ENCODE peak calls at places on chromosome 21, in five cellular contexts. L is ACHN, U is brain microvascular endothelial cell, B is HEK293T, T is C1 segment of cervical spinal cord. R is an unnamed sample.

GRCh38 chr21:33334824-33335223 is 10.1 kb downstream of the IFNAR1 start:
- DNase-seq in L (no peak), U (no peak), B (no peak), T (no peak), R (no peak)

GRCh38 chr21:37547615-37547975 is 181.0 kb downstream of the DYRK1A start:
- DNase-seq in L (no peak), U (no peak), B (no peak), T (no peak), R (no peak)

GRCh38 chr21:41668051-41668541 is 98.8 kb downstream of the RIPK4 start:
- DNase-seq in L (no peak), U (no peak), B (no peak), T (no peak), R (no peak)

GRCh38 chr21:45942755-45943629 is 38.6 kb upstream of the COL6A1 start:
- DNase-seq in L (no peak), U (no peak), B (no peak), T (no peak), R (no peak)

GRCh38 chr21:24290151-24290833 is 1317.0 kb downstream of the MRPL39 start:
- DNase-seq in L (no peak), U (no peak), B (no peak), T (no peak), R (no peak)

GRCh38 chr21:28758042-28758882 is 234.4 kb downstream of the LTN1 start:
- DNase-seq in L (no peak), U (no peak), B (no peak), T (no peak), R (no peak)

GRCh38 chr21:36589352-36589971 is 109.5 kb upstream of the SIM2 start:
- DNase-seq in L (peak; percentile 59), U (peak; percentile 27), B (peak; percentile 74), T (no peak), R (peak; percentile 35)

GRCh38 chr21:20167059-20167458 is 831.1 kb upstream of the NCAM2 start:
- DNase-seq in L (no peak), U (no peak), B (no peak), T (no peak), R (no peak)

GRCh38 chr21:15065381-15066230 is 806 bp upstream of the NRIP1 start:
- DNase-seq in L (peak; percentile 67), U (peak; percentile 86), B (peak; percentile 50), T (peak; percentile 82), R (peak; percentile 85)

GRCh38 chr21:36791150-36791549 is 92.2 kb downstream of the SIM2 start:
- DNase-seq in L (no peak), U (no peak), B (no peak), T (no peak), R (no peak)

GRCh38 chr21:34835526-34835925 is 166.7 kb downstream of the CLIC6 start:
- DNase-seq in L (no peak), U (no peak), B (no peak), T (no peak), R (no peak)

GRCh38 chr21:37636152-37636860 is 269.7 kb downstream of the DYRK1A start:
- DNase-seq in L (no peak), U (peak; percentile 83), B (no peak), T (no peak), R (peak; percentile 82)

GRCh38 chr21:42839271-42840231 is 39.8 kb downstream of the WDR4 start:
- DNase-seq in L (no peak), U (no peak), B (no peak), T (no peak), R (no peak)

GRCh38 chr21:46307625-46308024 is 16.0 kb downstream of the C21orf58 start:
- DNase-seq in L (peak; percentile 6), U (peak; percentile 48), B (no peak), T (no peak), R (peak; percentile 81)

GRCh38 chr21:22235866-22236590 is 1237.8 kb downstream of the NCAM2 start:
- DNase-seq in L (no peak), U (no peak), B (no peak), T (no peak), R (no peak)

GRCh38 chr21:46459356-46460112 is 843 bp downstream of the DIP2A start:
- DNase-seq in L (no peak), U (peak; percentile 29), B (no peak), T (no peak), R (peak; percentile 30)

GRCh38 chr21:36491191-36491916 is 11.4 kb upstream of the CLDN14 start:
- DNase-seq in L (no peak), U (peak; percentile 81), B (no peak), T (no peak), R (no peak)

GRCh38 chr21:46001821-46002681 is 20.5 kb downstream of the COL6A1 start:
- DNase-seq in L (no peak), U (no peak), B (no peak), T (no peak), R (no peak)